ENCODE peak calls at places on chromosome 21, in five cellular contexts. K is heart left ventricle; Q is neural crest cell; S is CD4-positive, alpha-beta T cell; A is HCT116. I is an unnamed sample.

GRCh38 chr21:44377922-44378645 is 24.7 kb downstream of the TRPM2 start:
- DNase-seq in Q (no peak), A (no peak), S (no peak), K (no peak), I (no peak)

GRCh38 chr21:36788116-36788515 is 89.2 kb downstream of the SIM2 start:
- DNase-seq in K (no peak), A (peak), Q (no peak), S (no peak), I (no peak)

GRCh38 chr21:18384771-18385170 is 18.8 kb downstream of the TMPRSS15 start:
- DNase-seq in S (no peak), Q (no peak), K (no peak), A (no peak), I (no peak)

GRCh38 chr21:37971390-37971789 is 55.1 kb upstream of the KCNJ6 start:
- DNase-seq in S (no peak), Q (no peak), A (no peak), K (no peak), I (no peak)

GRCh38 chr21:16624468-16625102 is 888.3 kb upstream of the CXADR start:
- DNase-seq in K (no peak), Q (no peak), S (no peak), A (no peak), I (no peak)

GRCh38 chr21:44994581-44995171 is 54.8 kb downstream of the SLX9 start:
- DNase-seq in A (no peak), Q (no peak), K (no peak), S (no peak), I (no peak)

GRCh38 chr21:21436012-21436545 is 437.9 kb downstream of the NCAM2 start:
- DNase-seq in Q (no peak), A (no peak), K (no peak), S (no peak), I (no peak)

GRCh38 chr21:35565204-35565611 is 495.1 kb downstream of the SETD4 start:
- DNase-seq in S (no peak), K (peak), A (no peak), Q (peak), I (no peak)

GRCh38 chr21:41411449-41412089 is 14.5 kb upstream of the MX1 start:
- DNase-seq in Q (no peak), A (no peak), K (no peak), S (no peak), I (no peak)

GRCh38 chr21:44699502-44700001 is 2.6 kb downstream of the KRTAP10-12 start:
- DNase-seq in Q (no peak), K (no peak), A (no peak), S (no peak), I (no peak)

GRCh38 chr21:45012661-45013270 is 61.6 kb upstream of the ADARB1 start:
- DNase-seq in Q (no peak), K (no peak), S (no peak), A (peak), I (no peak)

GRCh38 chr21:18545908-18546307 is 142.3 kb upstream of the TMPRSS15 start:
- DNase-seq in K (no peak), A (no peak), Q (no peak), S (no peak), I (no peak)

DNA sequence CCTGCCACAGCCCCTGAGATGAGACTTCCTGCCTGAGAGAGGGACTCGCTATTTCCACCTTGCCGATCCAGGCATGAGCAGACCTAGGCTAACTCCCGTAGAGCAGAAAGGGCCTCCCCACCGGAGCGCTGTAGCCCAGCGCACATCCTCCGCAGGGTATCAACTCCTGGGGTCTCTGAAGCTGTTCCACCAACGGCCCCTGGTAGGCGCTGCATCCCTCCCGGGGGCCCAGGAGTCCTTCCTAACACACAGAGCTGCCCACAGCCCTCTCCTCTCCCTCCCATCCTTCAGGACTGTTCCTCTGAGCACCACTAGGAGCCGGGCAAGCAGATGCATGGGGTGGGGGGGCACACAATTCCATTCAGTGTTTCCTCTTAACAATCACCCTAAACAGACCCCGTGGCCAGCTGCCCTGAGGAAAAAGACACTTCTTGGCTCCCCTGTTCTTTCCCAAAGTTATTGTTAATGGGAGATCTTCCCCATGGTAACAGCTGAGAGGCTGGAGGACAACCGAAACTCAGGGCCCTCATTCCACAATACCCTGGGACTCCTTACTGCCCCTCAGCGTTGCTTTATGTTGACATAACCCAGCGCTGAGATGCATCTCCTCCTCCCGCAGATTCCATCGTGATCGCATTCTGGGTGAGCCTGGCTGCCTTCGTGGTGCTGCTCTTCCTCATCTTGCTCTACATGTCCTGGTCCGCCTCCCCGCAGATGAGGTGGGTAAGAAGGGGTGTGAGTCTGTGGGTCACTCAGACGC is 7.5 kb downstream of the MRAP start:
- DNase-seq in K (no peak), S (no peak), A (no peak), Q (peak), I (no peak)
- TF ChIP-seq CTCF in K (peak), S (no peak), A (no peak), Q (peak), I (no peak)

GRCh38 chr21:26842976-26843911 is 2.0 kb downstream of the ADAMTS1 start:
- DNase-seq in K (peak), A (no peak), Q (peak), S (no peak), I (peak)
- TF ChIP-seq CTCF in K (peak), A (no peak), Q (peak), S (no peak), I (no peak)

GRCh38 chr21:42939581-42940413 is 14.4 kb upstream of the ERVH48-1 start:
- DNase-seq in Q (no peak), S (no peak), A (no peak), K (peak), I (no peak)

GRCh38 chr21:42942244-42942643 is 16.8 kb upstream of the ERVH48-1 start:
- DNase-seq in A (no peak), S (no peak), Q (no peak), K (no peak), I (no peak)

GRCh38 chr21:42937960-42938580 is 12.6 kb upstream of the ERVH48-1 start:
- DNase-seq in Q (no peak), K (no peak), A (no peak), S (no peak), I (no peak)

GRCh38 chr21:42941696-42942085 is 16.3 kb upstream of the ERVH48-1 start:
- DNase-seq in S (no peak), Q (no peak), K (no peak), A (no peak), I (no peak)
- TF ChIP-seq CTCF in S (no peak), Q (no peak), K (no peak), A (no peak), I (no peak)

GRCh38 chr21:14143999-14144398 is 66.8 kb downstream of the LIPI start:
- DNase-seq in S (no peak), A (no peak), K (no peak), Q (no peak), I (no peak)
- TF ChIP-seq CTCF in S (no peak), A (no peak), K (no peak), Q (no peak), I (no peak)

DNA sequence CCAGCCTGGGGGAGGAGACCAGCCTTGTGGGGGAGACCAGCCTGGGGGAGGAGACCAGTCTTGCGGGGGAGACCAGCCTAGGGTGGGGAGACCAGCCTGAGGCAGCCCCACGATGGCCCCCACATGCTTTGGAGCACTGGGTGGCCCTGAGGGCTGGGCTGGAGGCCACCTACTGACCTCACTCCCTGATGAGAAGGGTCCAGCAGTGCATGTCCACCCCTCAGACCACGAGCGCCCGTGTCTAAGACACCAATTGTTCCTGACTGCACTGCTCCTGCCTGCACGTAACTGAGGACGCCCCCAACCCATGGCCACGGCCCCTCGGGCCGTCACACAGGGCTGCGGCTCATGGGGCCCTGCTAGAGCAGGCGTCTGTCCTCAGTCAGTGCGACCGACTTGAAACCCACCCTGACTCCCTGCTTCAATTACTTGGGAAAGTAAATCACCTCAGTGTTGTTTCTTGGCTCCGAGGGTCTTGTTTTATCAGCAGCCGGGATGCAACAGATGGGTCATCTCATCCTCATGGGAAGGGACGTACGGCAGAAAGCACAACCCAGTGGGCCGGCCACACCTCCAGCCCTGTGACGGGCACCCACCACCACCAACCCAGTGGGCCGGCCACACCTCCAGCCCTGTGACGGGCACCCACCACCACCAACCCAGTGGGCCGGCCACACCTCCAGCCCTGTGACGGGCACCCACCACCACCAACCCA is at the start of gene SPATC1L:
- DNase-seq in Q (peak), K (peak), A (no peak), S (peak), I (peak)
- TF ChIP-seq CTCF in Q (no peak), K (no peak), A (no peak), S (no peak), I (no peak)

DNA sequence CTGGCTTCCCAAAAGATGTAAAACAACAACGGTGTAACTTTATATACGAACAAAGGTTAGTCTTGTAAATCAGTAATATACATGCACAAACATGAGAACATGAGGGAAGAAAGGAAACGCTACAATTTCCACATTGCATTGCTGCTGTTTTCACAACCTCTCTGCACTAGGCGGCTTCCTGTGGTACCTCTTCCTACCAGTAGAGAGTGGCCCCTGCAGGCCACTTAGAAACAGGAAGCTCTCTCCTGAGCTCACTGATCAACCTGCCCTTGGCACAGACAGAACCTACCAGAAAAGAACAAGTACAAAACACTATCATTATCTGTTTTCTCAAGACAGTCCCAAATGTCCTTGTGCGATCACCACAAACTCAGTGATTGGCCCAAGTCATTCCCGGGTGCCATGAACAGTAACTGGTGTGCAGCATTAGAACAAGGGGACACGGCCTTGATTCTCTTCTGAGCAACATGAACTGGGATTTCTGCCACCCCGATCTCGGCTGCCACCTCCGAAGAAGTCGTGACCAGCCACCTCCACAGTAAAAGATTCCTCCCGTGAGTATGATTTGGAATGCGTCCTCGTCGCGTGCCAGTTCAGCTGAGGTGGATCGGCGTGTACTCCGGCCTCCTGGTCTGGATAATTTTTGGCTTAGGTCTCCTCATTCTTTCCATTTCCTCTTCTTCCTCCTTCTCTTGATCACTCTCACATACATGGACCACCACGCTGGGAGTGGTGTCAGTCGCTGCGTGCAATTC is 5.7 kb upstream of the KCNE1 start:
- DNase-seq in S (no peak), A (no peak), K (no peak), Q (no peak), I (no peak)
- TF ChIP-seq CTCF in S (no peak), A (peak), K (peak), Q (peak), I (peak)